ENCODE peak calls at places on chromosomes 4 and X, in six cellular contexts. U is mesendoderm, C is breast epithelium, Y is endodermal cell, A is HepG2, O is mammary epithelial cell. Q is an unnamed sample. For H3K36me3, the result is how much of the 10 kb centered on the place peaks cover.

GRCh38 chrX:71533850-71534515 is 1.1 kb downstream of the OGT start:
- DNase-seq in U (peak), C (peak), Y (peak), A (peak), O (peak), Q (no peak)

GRCh38 chr4:163755013-163755412 is 260.5 kb downstream of the TMA16 start:
- DNase-seq in U (peak), C (no peak), Y (no peak), A (no peak), O (peak), Q (no peak)

GRCh38 chrX:106917830-106918500 is 2.2 kb upstream of the CLDN2 start:
- DNase-seq in U (no peak), C (no peak), Y (no peak), A (no peak), O (peak), Q (no peak)

GRCh38 chr4:123744664-123745290 is 348.2 kb downstream of the SPRY1 start:
- DNase-seq in U (no peak), C (no peak), Y (no peak), A (peak), O (no peak), Q (no peak)

GRCh38 chrX:135481696-135482179 is 38.7 kb upstream of the INTS6L start:
- DNase-seq in U (no peak), C (no peak), Y (no peak), A (no peak), O (no peak), Q (no peak)

GRCh38 chr4:99028187-99028586 is 32.7 kb downstream of the METAP1 start:
- DNase-seq in U (no peak), C (no peak), Y (no peak), A (peak), O (peak), Q (no peak)

GRCh38 chr4:153489856-153490558 is 23.8 kb downstream of the TMEM131L start:
- DNase-seq in U (no peak), C (no peak), Y (peak), A (no peak), O (no peak), Q (no peak)

GRCh38 chr4:17985832-17986231 is 35.7 kb downstream of the LCORL start:
- DNase-seq in U (no peak), C (no peak), Y (no peak), A (no peak), O (no peak), Q (no peak)

GRCh38 chrX:64229145-64229544 is 1.3 kb downstream of the ASB12 start:
- DNase-seq in U (peak), C (no peak), Y (no peak), A (no peak), O (no peak), Q (no peak)

GRCh38 chr4:78585633-78586032 is 34.1 kb downstream of the ANXA3 start:
- DNase-seq in U (no peak), C (no peak), Y (no peak), A (no peak), O (no peak), Q (no peak)

GRCh38 chr4:67565284-67565683 is 6.8 kb downstream of the STAP1 start:
- DNase-seq in U (no peak), C (no peak), Y (no peak), A (no peak), O (no peak), Q (no peak)

GRCh38 chr4:4364486-4365208 is 22.3 kb upstream of the NSG1 start:
- DNase-seq in U (peak), C (no peak), Y (peak), A (no peak), O (no peak), Q (no peak)

GRCh38 chrX:39854772-39855747 is 242.7 kb downstream of the BCOR start:
- DNase-seq in U (no peak), C (no peak), Y (no peak), A (no peak), O (no peak), Q (no peak)

GRCh38 chr4:140935259-140935658 is 179.1 kb upstream of the TBC1D9 start:
- DNase-seq in U (no peak), C (no peak), Y (no peak), A (no peak), O (no peak), Q (no peak)

GRCh38 chr4:187357045-187357643 is 633.5 kb upstream of the FAT1 start:
- DNase-seq in U (no peak), C (no peak), Y (no peak), A (no peak), O (no peak), Q (no peak)

GRCh38 chr4:134001057-134001456 is 200.5 kb downstream of the PABPC4L start:
- DNase-seq in U (no peak), C (no peak), Y (no peak), A (no peak), O (peak), Q (no peak)

GRCh38 chrX:119186763-119187162 is 49.3 kb upstream of the PGRMC1 start:
- DNase-seq in U (no peak), C (no peak), Y (no peak), A (no peak), O (no peak), Q (peak)

GRCh38 chrX:107758231-107758766 is 17.3 kb downstream of the TSC22D3 start:
- DNase-seq in U (no peak), C (no peak), Y (no peak), A (no peak), O (no peak), Q (no peak)

GRCh38 chrX:13364230-13364629 is 44.4 kb upstream of the ATXN3L start:
- DNase-seq in U (no peak), C (no peak), Y (no peak), A (no peak), O (no peak), Q (no peak)

GRCh38 chr4:105894570-105895323 is 524 bp upstream of the NPNT start:
- DNase-seq in U (no peak), C (no peak), Y (no peak), A (no peak), O (peak), Q (no peak)

GRCh38 chrX:100090931-100091330 is 319.1 kb downstream of the PCDH19 start:
- DNase-seq in U (no peak), C (no peak), Y (no peak), A (no peak), O (peak), Q (no peak)

GRCh38 chr4:88097781-88098180 is 60.7 kb downstream of the ABCG2 start:
- DNase-seq in U (no peak), C (no peak), Y (no peak), A (no peak), O (peak), Q (no peak)

GRCh38 chr4:99462875-99463464 is 27.8 kb upstream of the ADH7 start:
- DNase-seq in U (peak), C (peak), Y (peak), A (peak), O (peak), Q (no peak)

GRCh38 chrX:121733514-121733913 is 686.1 kb downstream of the GLUD2 start:
- DNase-seq in U (no peak), C (no peak), Y (no peak), A (no peak), O (peak), Q (no peak)

GRCh38 chrX:39802354-39802753 is 295.4 kb downstream of the BCOR start:
- DNase-seq in U (no peak), C (no peak), Y (no peak), A (no peak), O (no peak), Q (no peak)

GRCh38 chr4:7842384-7843279 is 97.0 kb downstream of the AFAP1 start:
- DNase-seq in U (peak), C (peak), Y (no peak), A (no peak), O (peak), Q (no peak)

GRCh38 chr4:122481766-122482405 is 25.4 kb upstream of the IL2 start:
- DNase-seq in U (no peak), C (no peak), Y (no peak), A (no peak), O (no peak), Q (no peak)

GRCh38 chrX:38548508-38548907 is 12.8 kb upstream of the TSPAN7 start:
- DNase-seq in U (no peak), C (no peak), Y (no peak), A (no peak), O (no peak), Q (no peak)

GRCh38 chr4:8035371-8035780 is 95.7 kb upstream of the AFAP1 start:
- DNase-seq in U (no peak), C (peak), Y (no peak), A (no peak), O (peak), Q (no peak)

GRCh38 chr4:182694551-182694950 is 222.6 kb downstream of the DCTD start:
- DNase-seq in U (no peak), C (no peak), Y (no peak), A (no peak), O (no peak), Q (no peak)

GRCh38 chr4:56981795-56982201 is 3.1 kb downstream of the POLR2B start:
- DNase-seq in U (peak), C (no peak), Y (no peak), A (no peak), O (no peak), Q (no peak)

DNA sequence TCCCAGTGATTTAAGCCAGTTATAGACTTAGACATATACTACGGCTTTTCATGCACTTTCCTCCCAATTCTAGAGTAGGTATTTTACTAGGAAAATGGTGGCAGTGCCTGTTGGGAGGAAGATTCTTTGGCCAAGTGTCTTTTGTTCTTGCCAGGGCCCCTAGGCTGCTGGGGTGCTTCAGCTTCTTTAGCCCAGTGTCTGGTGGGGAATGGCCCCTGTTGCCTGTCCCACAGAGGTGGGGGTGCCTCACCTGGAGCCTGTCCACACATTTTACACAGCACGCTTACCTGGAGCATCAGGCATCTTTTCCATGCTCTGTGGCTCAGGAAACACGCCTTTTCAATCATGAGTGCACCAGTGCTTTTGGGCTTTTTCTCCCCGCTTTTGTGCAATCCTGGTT is 33.2 kb upstream of the MSANTD1 start:
- DNase-seq in U (no peak), C (no peak), Y (no peak), A (no peak), O (no peak), Q (no peak)
- H3K36me3 ChIP-seq in U (under half), C (under half), Y (half or more), A (half or more), O (under half), Q (half or more)

GRCh38 chr4:125319311-125319710 is 4.6 kb downstream of the FAT4 start:
- DNase-seq in U (no peak), C (no peak), Y (no peak), A (no peak), O (no peak), Q (no peak)
- H3K36me3 ChIP-seq in U (under half), C (under half), Y (under half), A (under half), O (under half), Q (under half)

GRCh38 chr4:25403699-25404098 is 26.6 kb downstream of the ANAPC4 start:
- DNase-seq in U (no peak), C (no peak), Y (no peak), A (no peak), O (no peak), Q (no peak)

GRCh38 chr4:25405453-25405852 is 28.4 kb downstream of the ANAPC4 start:
- DNase-seq in U (no peak), C (no peak), Y (no peak), A (no peak), O (no peak), Q (no peak)

GRCh38 chr4:25410820-25411529 is 33.9 kb downstream of the ANAPC4 start:
- DNase-seq in U (no peak), C (no peak), Y (no peak), A (no peak), O (no peak), Q (no peak)

GRCh38 chr4:25402521-25402920 is 25.5 kb downstream of the ANAPC4 start:
- DNase-seq in U (no peak), C (no peak), Y (no peak), A (no peak), O (no peak), Q (no peak)

GRCh38 chr4:25406081-25406692 is 29.1 kb downstream of the ANAPC4 start:
- DNase-seq in U (no peak), C (no peak), Y (no peak), A (peak), O (no peak), Q (no peak)
- H3K36me3 ChIP-seq in U (under half), C (under half), Y (half or more), A (under half), O (under half), Q (under half)

GRCh38 chr4:83115656-83116285 is 1.2 kb upstream of the PLAC8 start:
- DNase-seq in U (no peak), C (no peak), Y (no peak), A (no peak), O (no peak), Q (no peak)
- H3K36me3 ChIP-seq in U (under half), C (under half), Y (under half), A (under half), O (under half), Q (under half)

Q was measured in vagina.